ENCODE peak calls at places on chromosomes 7 and 10, in ten cellular contexts. F is glomerular endothelial cell; E is activated CD8-positive, alpha-beta memory T cell treated with anti-CD3 and anti-CD28 coated beads for 48 hours; Q is lower lobe of right lung; N is GM19239; R is adrenal gland; C is HCEC 1CT; Y is endodermal cell; U is prostate gland; L is NCI-H526 treated with DMSO at 0.1 percent for 48 hours. T is an unnamed sample.

GRCh38 chr7:44615793-44616192 is 9.4 kb downstream of the OGDH start:
- DNase-seq in F (no peak), E (no peak), Q (no peak), N (no peak), R (no peak), C (no peak), Y (no peak), U (no peak), L (no peak), T (no peak)

GRCh38 chr10:6665847-6666246 is 85.8 kb upstream of the PRKCQ start:
- DNase-seq in F (no peak), E (no peak), Q (no peak), N (no peak), R (no peak), C (no peak), Y (no peak), U (no peak), L (peak; percentile 75), T (no peak)

GRCh38 chr7:77426521-77427051 is 10.4 kb upstream of the GSAP start:
- DNase-seq in F (no peak), E (no peak), Q (no peak), N (no peak), R (no peak), C (peak; percentile 71), Y (peak; percentile 66), U (no peak), L (no peak), T (no peak)

GRCh38 chr10:80506189-80506575 is 31.5 kb upstream of the SH2D4B start:
- DNase-seq in F (no peak), E (no peak), Q (no peak), N (no peak), R (no peak), C (peak; percentile 33), Y (no peak), U (no peak), L (no peak), T (no peak)

GRCh38 chr7:73615886-73616285 is 8.4 kb downstream of the MLXIPL start:
- DNase-seq in F (no peak), E (no peak), Q (no peak), N (no peak), R (peak; percentile 52), C (peak; percentile 27), Y (no peak), U (no peak), L (no peak), T (no peak)

GRCh38 chr7:2873686-2874551 is 29.8 kb upstream of the GNA12 start:
- DNase-seq in F (peak; percentile 81), E (no peak), Q (no peak), N (no peak), R (no peak), C (peak; percentile 96), Y (peak; percentile 94), U (no peak), L (peak; percentile 51), T (no peak)

GRCh38 chr10:78691301-78692030 is 377.3 kb upstream of the ZMIZ1 start:
- DNase-seq in F (no peak), E (no peak), Q (no peak), N (no peak), R (no peak), C (no peak), Y (peak; percentile 11), U (no peak), L (no peak), T (no peak)

GRCh38 chr7:3861371-3861770 is 560.3 kb downstream of the SDK1 start:
- DNase-seq in F (no peak), E (no peak), Q (no peak), N (no peak), R (no peak), C (peak; percentile 35), Y (no peak), U (no peak), L (no peak), T (no peak)

GRCh38 chr7:37932993-37933392 is 12.6 kb downstream of the EPDR1 start:
- DNase-seq in F (no peak), E (no peak), Q (no peak), N (no peak), R (no peak), C (no peak), Y (no peak), U (no peak), L (no peak), T (no peak)

GRCh38 chr7:85508642-85509429 is 322.0 kb upstream of the SEMA3D start:
- DNase-seq in F (no peak), E (no peak), Q (no peak), N (no peak), R (no peak), C (peak; percentile 96), Y (no peak), U (no peak), L (no peak), T (no peak)

GRCh38 chr10:112959207-112959838 is 9.3 kb downstream of the TCF7L2 start:
- DNase-seq in F (no peak), E (no peak), Q (no peak), N (no peak), R (no peak), C (peak; percentile 35), Y (no peak), U (no peak), L (no peak), T (no peak)

GRCh38 chr7:157864911-157865310 is 528.1 kb downstream of the DNAJB6 start:
- DNase-seq in F (no peak), E (no peak), Q (no peak), N (no peak), R (no peak), C (no peak), Y (no peak), U (no peak), L (no peak), T (no peak)

GRCh38 chr10:18822156-18822555 is 162.9 kb downstream of the ARL5B start:
- DNase-seq in F (no peak), E (no peak), Q (no peak), N (no peak), R (peak; percentile 8), C (no peak), Y (peak; percentile 67), U (no peak), L (no peak), T (peak; percentile 53)

GRCh38 chr7:112790651-112790973 is 419 bp upstream of the TMEM168 start:
- DNase-seq in F (no peak), E (no peak), Q (no peak), N (no peak), R (no peak), C (no peak), Y (no peak), U (no peak), L (no peak), T (no peak)

GRCh38 chr7:80766724-80767123 is 128.3 kb downstream of the CD36 start:
- DNase-seq in F (no peak), E (no peak), Q (no peak), N (no peak), R (no peak), C (no peak), Y (no peak), U (no peak), L (no peak), T (no peak)

GRCh38 chr10:60778978-60779668 is 845 bp downstream of the CDK1 start:
- DNase-seq in F (no peak), E (no peak), Q (no peak), N (no peak), R (no peak), C (no peak), Y (no peak), U (no peak), L (no peak), T (no peak)

GRCh38 chr7:131039355-131039762 is 288.3 kb upstream of the MKLN1 start:
- DNase-seq in F (no peak), E (no peak), Q (no peak), N (no peak), R (no peak), C (peak; percentile 11), Y (no peak), U (no peak), L (no peak), T (no peak)

GRCh38 chr7:98399903-98400537 is 870 bp downstream of the BAIAP2L1 start:
- DNase-seq in F (no peak), E (no peak), Q (no peak), N (no peak), R (no peak), C (no peak), Y (peak; percentile 55), U (no peak), L (no peak), T (no peak)

GRCh38 chr7:152904698-152905097 is 145.1 kb downstream of the ACTR3B start:
- DNase-seq in F (no peak), E (no peak), Q (no peak), N (no peak), R (no peak), C (no peak), Y (no peak), U (no peak), L (no peak), T (no peak)

T was measured in H1.